ENCODE peak calls at places on chromosome 18, in eight cellular contexts. One of them, this sample, is unnamed.

GRCh38 chr18:54742654-54743053 is 85.6 kb upstream of the RAB27B start:
- DNase-seq in HepG2: no peak
- DNase-seq in right lobe of liver: no peak
- DNase-seq in gastrocnemius medialis: peak; percentile 11
- DNase-seq in uterus: peak; percentile 48
- DNase-seq in A549: peak; percentile 29
- DNase-seq in stomach: peak; percentile 40
- DNase-seq in breast epithelium: no peak
- DNase-seq in this sample: peak; percentile 45

GRCh38 chr18:75407468-75408437 is 19.8 kb downstream of the SMIM21 start:
- DNase-seq in gastrocnemius medialis: no peak
- DNase-seq in uterus: no peak
- DNase-seq in stomach: no peak
- DNase-seq in A549: no peak
- DNase-seq in HepG2: no peak
- DNase-seq in breast epithelium: no peak
- DNase-seq in right lobe of liver: no peak
- DNase-seq in this sample: no peak

GRCh38 chr18:14577971-14578370 is 34.6 kb upstream of the POTEC start:
- DNase-seq in breast epithelium: no peak
- DNase-seq in uterus: no peak
- DNase-seq in A549: no peak
- DNase-seq in HepG2: no peak
- DNase-seq in stomach: no peak
- DNase-seq in gastrocnemius medialis: no peak
- DNase-seq in right lobe of liver: no peak
- DNase-seq in this sample: no peak

GRCh38 chr18:61602836-61603235 is 269.6 kb downstream of the CDH20 start:
- DNase-seq in stomach: no peak
- DNase-seq in HepG2: no peak
- DNase-seq in breast epithelium: no peak
- DNase-seq in right lobe of liver: no peak
- DNase-seq in uterus: no peak
- DNase-seq in A549: no peak
- DNase-seq in gastrocnemius medialis: no peak
- DNase-seq in this sample: no peak

GRCh38 chr18:76771132-76771824 is 51.1 kb upstream of the ZNF236 start:
- DNase-seq in stomach: no peak
- DNase-seq in HepG2: peak; percentile 73
- DNase-seq in gastrocnemius medialis: no peak
- DNase-seq in right lobe of liver: no peak
- DNase-seq in breast epithelium: no peak
- DNase-seq in A549: no peak
- DNase-seq in uterus: no peak
- DNase-seq in this sample: peak; percentile 39

GRCh38 chr18:23154823-23155517 is 19.7 kb downstream of the CABLES1 start:
- DNase-seq in A549: no peak
- DNase-seq in uterus: no peak
- DNase-seq in right lobe of liver: no peak
- DNase-seq in gastrocnemius medialis: no peak
- DNase-seq in HepG2: no peak
- DNase-seq in stomach: no peak
- DNase-seq in breast epithelium: no peak
- DNase-seq in this sample: no peak

GRCh38 chr18:9851511-9851910 is 34.3 kb upstream of the TXNDC2 start:
- DNase-seq in uterus: no peak
- DNase-seq in breast epithelium: no peak
- DNase-seq in gastrocnemius medialis: no peak
- DNase-seq in A549: no peak
- DNase-seq in HepG2: no peak
- DNase-seq in stomach: no peak
- DNase-seq in right lobe of liver: no peak
- DNase-seq in this sample: no peak

GRCh38 chr18:8536226-8536625 is 73.0 kb upstream of the RAB12 start:
- DNase-seq in A549: peak; percentile 10
- DNase-seq in HepG2: no peak
- DNase-seq in uterus: no peak
- DNase-seq in right lobe of liver: no peak
- DNase-seq in stomach: no peak
- DNase-seq in gastrocnemius medialis: no peak
- DNase-seq in breast epithelium: no peak
- DNase-seq in this sample: no peak

GRCh38 chr18:60022671-60023276 is 123.0 kb downstream of the PMAIP1 start:
- DNase-seq in right lobe of liver: no peak
- DNase-seq in gastrocnemius medialis: no peak
- DNase-seq in A549: no peak
- DNase-seq in uterus: no peak
- DNase-seq in HepG2: no peak
- DNase-seq in stomach: no peak
- DNase-seq in breast epithelium: no peak
- DNase-seq in this sample: no peak

GRCh38 chr18:23627325-23627724 is 35.4 kb downstream of the ANKRD29 start:
- DNase-seq in gastrocnemius medialis: no peak
- DNase-seq in A549: peak; percentile 89
- DNase-seq in breast epithelium: no peak
- DNase-seq in uterus: no peak
- DNase-seq in HepG2: peak; percentile 37
- DNase-seq in stomach: no peak
- DNase-seq in right lobe of liver: no peak
- DNase-seq in this sample: no peak

GRCh38 chr18:67600181-67600631 is 83.7 kb upstream of the DSEL start:
- DNase-seq in breast epithelium: no peak
- DNase-seq in uterus: no peak
- DNase-seq in right lobe of liver: no peak
- DNase-seq in stomach: no peak
- DNase-seq in HepG2: no peak
- DNase-seq in A549: no peak
- DNase-seq in gastrocnemius medialis: no peak
- DNase-seq in this sample: no peak

GRCh38 chr18:76412818-76413565 is 82.0 kb downstream of the ZNF516 start:
- DNase-seq in right lobe of liver: no peak
- DNase-seq in A549: no peak
- DNase-seq in stomach: no peak
- DNase-seq in breast epithelium: no peak
- DNase-seq in uterus: peak; percentile 27
- DNase-seq in gastrocnemius medialis: no peak
- DNase-seq in HepG2: no peak
- DNase-seq in this sample: peak; percentile 67

GRCh38 chr18:24173997-24174396 is 35.1 kb downstream of the CABYR start:
- DNase-seq in right lobe of liver: no peak
- DNase-seq in uterus: no peak
- DNase-seq in breast epithelium: no peak
- DNase-seq in stomach: no peak
- DNase-seq in HepG2: no peak
- DNase-seq in gastrocnemius medialis: no peak
- DNase-seq in A549: no peak
- DNase-seq in this sample: no peak

GRCh38 chr18:48132993-48133674 is 202.7 kb upstream of the SMAD2 start:
- DNase-seq in A549: no peak
- DNase-seq in right lobe of liver: no peak
- DNase-seq in breast epithelium: no peak
- DNase-seq in uterus: no peak
- DNase-seq in HepG2: no peak
- DNase-seq in gastrocnemius medialis: no peak
- DNase-seq in stomach: no peak
- DNase-seq in this sample: peak; percentile 80
- H3K4me3 ChIP-seq in A549: no peak overlapping the region
- H3K4me3 ChIP-seq in right lobe of liver: no peak overlapping the region
- H3K4me3 ChIP-seq in breast epithelium: no peak overlapping the region
- H3K4me3 ChIP-seq in uterus: no peak overlapping the region
- H3K4me3 ChIP-seq in HepG2: no peak overlapping the region
- H3K4me3 ChIP-seq in gastrocnemius medialis: no peak overlapping the region
- H3K4me3 ChIP-seq in stomach: peak overlapping the region; percentile 68
- H3K4me3 ChIP-seq in this sample: no peak overlapping the region

GRCh38 chr18:58670561-58671121 is 624 bp upstream of the MALT1 start:
- DNase-seq in breast epithelium: no peak
- DNase-seq in stomach: no peak
- DNase-seq in uterus: no peak
- DNase-seq in A549: peak; percentile 8
- DNase-seq in HepG2: no peak
- DNase-seq in right lobe of liver: no peak
- DNase-seq in gastrocnemius medialis: no peak
- DNase-seq in this sample: no peak

GRCh38 chr18:58668897-58669296 is 2.4 kb upstream of the MALT1 start:
- DNase-seq in uterus: no peak
- DNase-seq in HepG2: peak; percentile 79
- DNase-seq in gastrocnemius medialis: no peak
- DNase-seq in right lobe of liver: no peak
- DNase-seq in breast epithelium: no peak
- DNase-seq in A549: no peak
- DNase-seq in stomach: no peak
- DNase-seq in this sample: no peak

GRCh38 chr18:58669731-58670379 is 1.4 kb upstream of the MALT1 start:
- DNase-seq in stomach: no peak
- DNase-seq in breast epithelium: no peak
- DNase-seq in A549: peak; percentile 66
- DNase-seq in gastrocnemius medialis: no peak
- DNase-seq in uterus: no peak
- DNase-seq in right lobe of liver: no peak
- DNase-seq in HepG2: peak; percentile 75
- DNase-seq in this sample: no peak

GRCh38 chr18:58671941-58672565 is 788 bp downstream of the MALT1 start:
- DNase-seq in A549: peak; percentile 39
- DNase-seq in HepG2: no peak
- DNase-seq in gastrocnemius medialis: peak; percentile 17
- DNase-seq in stomach: peak; percentile 52
- DNase-seq in uterus: no peak
- DNase-seq in right lobe of liver: no peak
- DNase-seq in breast epithelium: no peak
- DNase-seq in this sample: no peak

GRCh38 chr18:58671122-58671940 is at the start of gene MALT1:
- DNase-seq in A549: peak; percentile 88
- DNase-seq in gastrocnemius medialis: peak; percentile 89
- DNase-seq in stomach: peak; percentile 96
- DNase-seq in uterus: peak; percentile 94
- DNase-seq in right lobe of liver: peak; percentile 97
- DNase-seq in HepG2: peak; percentile 77
- DNase-seq in breast epithelium: peak; percentile 90
- DNase-seq in this sample: peak; percentile 90
- TF ChIP-seq POLR2A in A549: peak; percentile 56
- TF ChIP-seq POLR2A in gastrocnemius medialis: peak; percentile 95
- TF ChIP-seq POLR2A in stomach: no peak
- TF ChIP-seq POLR2A in uterus: peak; percentile 89
- TF ChIP-seq POLR2A in right lobe of liver: peak; percentile 98
- TF ChIP-seq POLR2A in HepG2: peak; percentile 78
- TF ChIP-seq POLR2A in breast epithelium: peak; percentile 39
- TF ChIP-seq POLR2A in this sample: peak; percentile 37

GRCh38 chr18:45058076-45058475 is 377.4 kb downstream of the SETBP1 start:
- DNase-seq in uterus: no peak
- DNase-seq in HepG2: no peak
- DNase-seq in right lobe of liver: no peak
- DNase-seq in A549: no peak
- DNase-seq in breast epithelium: no peak
- DNase-seq in stomach: no peak
- DNase-seq in gastrocnemius medialis: no peak
- DNase-seq in this sample: no peak
- H3K4me3 ChIP-seq in uterus: no peak overlapping the region
- H3K4me3 ChIP-seq in HepG2: no peak overlapping the region
- H3K4me3 ChIP-seq in right lobe of liver: no peak overlapping the region
- H3K4me3 ChIP-seq in A549: no peak overlapping the region
- H3K4me3 ChIP-seq in breast epithelium: no peak overlapping the region
- H3K4me3 ChIP-seq in stomach: no peak overlapping the region
- H3K4me3 ChIP-seq in gastrocnemius medialis: no peak overlapping the region
- H3K4me3 ChIP-seq in this sample: no peak overlapping the region

DNA sequence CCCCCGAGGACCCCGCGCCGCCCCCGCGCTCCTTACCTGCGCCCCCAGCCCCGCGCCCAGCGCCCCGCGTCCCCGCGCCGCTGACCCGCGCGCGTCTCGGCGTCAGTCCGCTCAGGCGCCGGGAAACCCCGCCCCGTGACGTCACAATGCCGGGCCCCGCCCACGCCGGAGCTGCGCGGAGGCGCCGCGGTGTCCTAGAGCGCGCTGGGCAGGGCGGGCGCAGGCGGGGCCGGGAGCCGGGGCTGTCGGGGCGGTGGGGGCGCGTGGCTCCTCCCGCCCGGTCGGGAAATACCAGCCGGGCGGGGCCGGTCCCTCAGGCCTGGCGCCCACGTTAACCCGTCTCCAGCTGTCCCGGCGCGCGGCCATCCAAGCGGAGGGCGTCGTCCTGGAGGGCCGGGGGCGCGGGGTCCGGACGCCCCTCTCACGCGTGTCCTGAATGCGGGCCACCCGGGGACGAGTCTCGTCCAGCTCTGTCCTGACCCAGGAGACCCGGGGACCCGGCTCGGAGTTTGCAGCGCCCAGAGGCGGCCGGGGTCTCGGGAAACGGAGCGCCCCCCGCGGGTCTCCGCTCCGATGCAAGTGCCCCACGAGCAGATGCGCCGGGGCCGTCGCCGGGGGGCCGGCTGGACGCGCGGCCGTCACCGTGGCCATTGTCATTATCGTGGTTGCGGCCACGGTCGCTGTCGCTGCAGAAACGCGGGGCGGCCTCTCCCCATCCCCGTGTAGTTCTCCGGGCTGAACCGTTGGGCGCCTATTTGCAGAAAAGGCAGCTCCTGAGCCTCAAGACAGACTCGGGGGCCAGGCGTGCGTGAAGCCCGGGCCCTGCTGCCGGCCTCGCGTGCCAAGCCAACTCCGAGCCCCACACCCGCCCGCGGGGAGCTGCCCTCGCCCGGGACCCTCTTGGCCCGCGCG is at the start of gene SLC66A2:
- DNase-seq in A549: peak; percentile 66
- DNase-seq in stomach: peak; percentile 94
- DNase-seq in uterus: peak; percentile 95
- DNase-seq in right lobe of liver: peak; percentile 97
- DNase-seq in breast epithelium: peak; percentile 93
- DNase-seq in HepG2: peak; percentile 57
- DNase-seq in gastrocnemius medialis: peak; percentile 85
- DNase-seq in this sample: peak; percentile 98
- TF ChIP-seq POLR2A in A549: peak; percentile 54
- TF ChIP-seq POLR2A in stomach: no peak
- TF ChIP-seq POLR2A in uterus: peak; percentile 82
- TF ChIP-seq POLR2A in right lobe of liver: peak; percentile 82
- TF ChIP-seq POLR2A in breast epithelium: no peak
- TF ChIP-seq POLR2A in HepG2: no peak
- TF ChIP-seq POLR2A in gastrocnemius medialis: peak; percentile 93
- TF ChIP-seq POLR2A in this sample: no peak